ENCODE peak calls at places on chromosomes 3 and 15, in seven cellular contexts. A is RPMI8226, R is IMR-90, K is Peyer's patch, I is Right ventricle myocardium superior, Y is AG04450, P is aorta. Q is an unnamed sample.

GRCh38 chr3:71926242-71926560 is 141.3 kb upstream of the PROK2 start:
- DNase-seq in K (no peak), R (peak; percentile 2), A (peak; percentile 36), I (no peak), Y (no peak), P (no peak), Q (peak; percentile 7)

GRCh38 chr15:55740981-55741591 is 1.9 kb downstream of the PRTG start:
- DNase-seq in K (no peak), R (no peak), P (no peak), Y (no peak), A (no peak), I (no peak), Q (no peak)

GRCh38 chr3:26484140-26484539 is 138.4 kb upstream of the LRRC3B start:
- DNase-seq in K (no peak), A (no peak), R (no peak), Y (no peak), I (no peak), P (no peak), Q (no peak)

GRCh38 chr15:29050870-29051269 is 165.1 kb downstream of the APBA2 start:
- DNase-seq in P (no peak), R (peak; percentile 68), I (no peak), Y (no peak), K (no peak), A (no peak), Q (peak; percentile 56)

GRCh38 chr15:64311566-64311965 is 44.4 kb downstream of the CSNK1G1 start:
- DNase-seq in K (no peak), Y (no peak), R (no peak), I (no peak), P (no peak), A (no peak), Q (no peak)

GRCh38 chr3:46269556-46269955 is 27.3 kb downstream of the CCR3 start:
- DNase-seq in Y (no peak), I (no peak), A (no peak), K (no peak), R (no peak), P (no peak), Q (no peak)

GRCh38 chr3:15974647-15975046 is 176.9 kb upstream of the ANKRD28 start:
- DNase-seq in P (no peak), Y (no peak), A (peak; percentile 59), R (no peak), I (no peak), K (no peak), Q (no peak)

GRCh38 chr3:7260975-7261374 is 400.1 kb downstream of the GRM7 start:
- DNase-seq in A (no peak), P (no peak), K (no peak), R (no peak), Y (no peak), I (no peak), Q (no peak)

GRCh38 chr3:13069495-13069894 is 3.7 kb downstream of the IQSEC1 start:
- DNase-seq in Y (no peak), A (no peak), R (no peak), P (no peak), K (peak; percentile 77), I (no peak), Q (no peak)

Q was measured in fibroblast of pulmonary artery.